ENCODE peak calls at places on chromosomes 7 and 10, in four cellular contexts. A is PC-3, Z is GM23248, G is MM.1S. K is an unnamed sample.

GRCh38 chr10:64648915-64649314 is 1127.7 kb downstream of the REEP3 start:
- DNase-seq in Z (no peak), G (peak; percentile 32), A (peak; percentile 51), K (peak; percentile 16)

GRCh38 chr7:63789378-63790176 is 209.1 kb upstream of the ZNF722 start:
- DNase-seq in Z (no peak), A (peak; percentile 82), G (no peak), K (no peak)

GRCh38 chr10:102813017-102813541 is 24.1 kb downstream of the CYP17A1 start:
- DNase-seq in G (no peak), Z (no peak), A (no peak), K (no peak)

GRCh38 chr7:137146012-137146455 is 197.5 kb downstream of the PTN start:
- DNase-seq in Z (peak; percentile 84), A (peak; percentile 68), G (no peak), K (no peak)

GRCh38 chr10:77594171-77594783 is 43.3 kb downstream of the KCNMA1 start:
- DNase-seq in Z (no peak), A (no peak), G (no peak), K (no peak)

GRCh38 chr7:154875297-154875696 is 127.6 kb downstream of the PAXIP1 start:
- DNase-seq in A (no peak), G (no peak), Z (no peak), K (no peak)

GRCh38 chr7:106986450-106986977 is 58.0 kb upstream of the PRKAR2B start:
- DNase-seq in G (no peak), A (no peak), Z (no peak), K (no peak)

GRCh38 chr10:30553018-30553624 is 76.4 kb downstream of the LYZL2 start:
- DNase-seq in A (no peak), G (no peak), Z (no peak), K (no peak)

GRCh38 chr7:12749746-12750145 is 62.3 kb downstream of the ARL4A start:
- DNase-seq in G (no peak), A (no peak), Z (no peak), K (no peak)

GRCh38 chr7:27339478-27339877 is 96.9 kb downstream of the EVX1 start:
- DNase-seq in G (no peak), Z (no peak), A (peak; percentile 16), K (no peak)

GRCh38 chr10:359093-359492 is 223.8 kb downstream of the ZMYND11 start:
- DNase-seq in A (no peak), G (no peak), Z (no peak), K (no peak)

GRCh38 chr10:31836569-31837406 is 91.8 kb downstream of the ARHGAP12 start:
- DNase-seq in A (peak; percentile 51), G (peak; percentile 42), Z (peak; percentile 68), K (peak; percentile 55)

GRCh38 chr7:73851410-73852338 is 9.3 kb upstream of the TMEM270 start:
- DNase-seq in G (peak; percentile 86), A (peak; percentile 98), Z (peak; percentile 97), K (peak; percentile 80)

GRCh38 chr10:33163941-33164824 is 170.3 kb downstream of the NRP1 start:
- DNase-seq in Z (peak; percentile 52), A (peak; percentile 94), G (no peak), K (no peak)

GRCh38 chr10:71880425-71881306 is 29.6 kb upstream of the PSAP start:
- DNase-seq in Z (peak; percentile 19), A (no peak), G (no peak), K (no peak)

GRCh38 chr10:29600067-29600466 is 34.7 kb downstream of the SVIL start:
- DNase-seq in A (peak; percentile 48), Z (peak; percentile 65), G (no peak), K (no peak)

GRCh38 chr7:139860090-139860773 is 31.2 kb downstream of the TBXAS1 start:
- DNase-seq in G (no peak), A (no peak), Z (no peak), K (no peak)

GRCh38 chr7:30925913-30926312 is 14.3 kb downstream of the AQP1 start:
- DNase-seq in G (no peak), Z (no peak), A (no peak), K (no peak)

GRCh38 chr7:23893942-23894890 is 184.2 kb downstream of the STK31 start:
- DNase-seq in Z (peak; percentile 9), G (peak; percentile 95), A (no peak), K (no peak)

GRCh38 chr10:34160595-34160994 is 654.5 kb downstream of the PARD3 start:
- DNase-seq in Z (no peak), A (no peak), G (no peak), K (no peak)

GRCh38 chr10:49700997-49701396 is 21.5 kb downstream of the C10orf53 start:
- DNase-seq in A (peak; percentile 72), Z (no peak), G (no peak), K (no peak)

GRCh38 chr10:71687077-71687476 is 32.5 kb downstream of the C10orf105 start:
- DNase-seq in A (no peak), G (no peak), Z (no peak), K (no peak)

GRCh38 chr10:18635995-18636394 is 15.4 kb downstream of the NSUN6 start:
- DNase-seq in A (no peak), G (no peak), Z (no peak), K (no peak)
- H3K9me2 ChIP-seq in A (no peaks in the 10 kb centered on the region), G (no peaks in the 10 kb centered on the region), Z (no peaks in the 10 kb centered on the region), K (no peaks in the 10 kb centered on the region)

DNA sequence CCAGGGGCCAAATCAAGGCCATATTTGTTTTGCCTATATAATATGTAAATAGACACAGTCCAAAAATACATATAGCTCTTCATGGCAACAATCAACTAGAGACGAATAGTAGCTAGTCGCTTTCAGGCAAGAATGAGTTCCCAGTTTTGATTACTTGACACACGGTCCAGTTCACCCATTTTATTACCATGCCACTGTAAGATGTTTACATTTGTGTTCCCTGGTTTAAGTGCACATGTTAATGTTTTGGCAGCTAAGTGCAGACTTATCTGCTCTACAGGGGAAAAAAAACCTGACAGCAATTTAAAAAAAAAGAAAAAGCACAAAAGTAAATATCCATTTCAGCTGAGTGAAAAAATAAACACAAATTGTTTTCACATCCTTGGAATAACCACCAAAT is 213.1 kb downstream of the TPK1 start:
- DNase-seq in A (no peak), Z (no peak), G (no peak), K (no peak)
- H3K4me3 ChIP-seq in A (no peak overlapping the region), Z (no peak overlapping the region), G (no peak overlapping the region), K (no peak overlapping the region)

DNA sequence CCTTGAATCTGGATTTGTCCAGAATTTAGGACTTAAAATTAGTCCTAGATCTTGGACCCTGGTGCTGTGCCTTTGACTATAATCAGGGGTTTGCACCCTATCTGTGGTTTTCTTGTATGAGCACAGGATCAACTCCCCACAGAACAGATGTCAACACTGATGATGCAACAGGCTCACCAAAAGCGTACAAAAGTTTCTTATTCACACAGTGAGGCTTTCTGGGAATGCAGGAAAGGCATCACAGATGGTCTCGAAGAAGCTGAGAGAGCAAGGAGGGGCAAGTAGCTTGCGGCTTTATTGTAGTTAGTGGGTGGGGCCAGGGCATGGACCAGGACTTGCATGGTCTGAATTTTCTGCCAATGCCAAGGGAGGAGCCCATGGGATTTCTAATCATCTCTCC is 46.2 kb downstream of the SEC61G start:
- DNase-seq in Z (no peak), A (no peak), G (no peak), K (no peak)
- H3K9me2 ChIP-seq in Z (no peaks in the 10 kb centered on the region), A (no peaks in the 10 kb centered on the region), G (no peaks in the 10 kb centered on the region), K (no peaks in the 10 kb centered on the region)

GRCh38 chr10:75407296-75407715 is 5.7 kb upstream of the ZNF503 start:
- DNase-seq in G (no peak), A (peak; percentile 74), Z (no peak), K (no peak)
- H3K4me3 ChIP-seq in G (peak overlapping the region; percentile 28), A (peak overlapping the region; percentile 74), Z (no peak overlapping the region), K (peak overlapping the region; percentile 89)

GRCh38 chr7:131896189-131896855 is 339.9 kb upstream of the PODXL start:
- DNase-seq in A (no peak), G (no peak), Z (no peak), K (no peak)

GRCh38 chr7:131899271-131900030 is 343.0 kb upstream of the PODXL start:
- DNase-seq in A (no peak), Z (peak; percentile 29), G (no peak), K (no peak)

GRCh38 chr7:131897016-131897789 is 340.8 kb upstream of the PODXL start:
- DNase-seq in Z (peak; percentile 87), A (peak; percentile 62), G (no peak), K (no peak)

GRCh38 chr7:131898418-131898817 is 342.0 kb upstream of the PODXL start:
- DNase-seq in G (no peak), Z (peak; percentile 66), A (peak; percentile 15), K (no peak)

GRCh38 chr7:131897790-131898165 is 341.4 kb upstream of the PODXL start:
- DNase-seq in Z (no peak), A (no peak), G (no peak), K (no peak)
- H3K9me2 ChIP-seq in Z (no peaks in the 10 kb centered on the region), A (no peaks in the 10 kb centered on the region), G (no peaks in the 10 kb centered on the region), K (no peaks in the 10 kb centered on the region)

GRCh38 chr10:93478873-93479272 is 3.3 kb downstream of the MYOF start:
- DNase-seq in G (no peak), A (no peak), Z (no peak), K (no peak)
- H3K4me3 ChIP-seq in G (no peak overlapping the region), A (peak overlapping the region; percentile 97), Z (peak overlapping the region; percentile 88), K (no peak overlapping the region)